ENCODE peak calls at places on chromosomes 13 and 19, in five cellular contexts. Y is A549, P is Peyer's patch, H is uterus, E is esophagus muscularis mucosa. J is an unnamed sample.

GRCh38 chr13:112588490-112589297 is 741 bp upstream of the TUBGCP3 start:
- DNase-seq in Y (no peak), P (no peak), H (no peak), E (no peak), J (no peak)

GRCh38 chr13:112908342-112908741 is 60.7 kb upstream of the MCF2L start:
- DNase-seq in Y (no peak), P (no peak), H (no peak), E (no peak), J (no peak)

GRCh38 chr13:77330009-77330471 is 3.1 kb upstream of the MYCBP2 start:
- DNase-seq in Y (no peak), P (no peak), H (no peak), E (no peak), J (no peak)

GRCh38 chr19:1944088-1944915 is 3.3 kb downstream of the CSNK1G2 start:
- DNase-seq in Y (no peak), P (no peak), H (no peak), E (no peak), J (no peak)

GRCh38 chr19:13974073-13974472 is 21.8 kb downstream of the DCAF15 start:
- DNase-seq in Y (peak), P (peak), H (no peak), E (no peak), J (no peak)

GRCh38 chr19:51664131-51664530 is 17.5 kb upstream of the SIGLEC14 start:
- DNase-seq in Y (no peak), P (no peak), H (no peak), E (no peak), J (no peak)

GRCh38 chr13:93767917-93768422 is 541.4 kb downstream of the GPC6 start:
- DNase-seq in Y (peak), P (no peak), H (no peak), E (no peak), J (no peak)

GRCh38 chr19:29810504-29810871 is 1.3 kb upstream of the CCNE1 start:
- DNase-seq in Y (peak), P (no peak), H (no peak), E (no peak), J (peak)

GRCh38 chr13:111460548-111461444 is 140.4 kb downstream of the TEX29 start:
- DNase-seq in Y (peak), P (peak), H (peak), E (no peak), J (no peak)

GRCh38 chr13:96089749-96090239 is at the start of gene HS6ST3:
- DNase-seq in Y (peak), P (no peak), H (peak), E (no peak), J (peak)

GRCh38 chr19:49344516-49345423 is 9.6 kb downstream of the CD37 start:
- DNase-seq in Y (no peak), P (peak), H (no peak), E (no peak), J (no peak)

GRCh38 chr13:29850213-29850898 is at the start of gene UBL3:
- DNase-seq in Y (peak), P (peak), H (peak), E (peak), J (peak)
- TF ChIP-seq POLR2A in Y (peak), P (peak), H (peak), E (peak), J (peak)

DNA sequence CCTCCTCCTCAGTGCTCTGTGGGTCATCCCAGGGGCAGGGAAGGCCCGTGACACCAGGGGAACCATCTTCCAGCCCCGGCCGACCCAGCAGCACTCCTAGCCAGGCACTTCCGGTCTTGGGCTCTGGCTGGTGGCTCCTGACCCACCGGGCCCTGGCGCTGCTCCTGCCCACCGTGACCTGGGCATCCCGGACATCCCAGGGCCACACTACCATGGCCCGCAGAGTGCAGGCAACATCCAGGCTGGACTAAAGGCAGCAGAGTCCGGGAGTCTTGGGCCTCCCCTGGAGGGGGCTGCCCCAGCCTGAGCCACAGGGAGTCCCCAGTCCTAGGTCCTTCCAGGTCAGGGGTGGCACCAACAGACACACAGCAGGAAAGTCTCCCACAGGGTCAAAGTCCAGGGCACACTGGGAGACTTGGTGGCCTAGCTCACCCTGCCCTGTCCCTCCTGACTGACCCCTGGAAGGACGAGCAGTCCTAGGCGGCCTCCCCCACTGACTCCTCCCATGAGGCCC is 10.8 kb downstream of the LSM4 start:
- DNase-seq in Y (no peak), P (peak), H (no peak), E (no peak), J (no peak)
- TF ChIP-seq CTCF in Y (no peak), P (no peak), H (no peak), E (no peak), J (no peak)

GRCh38 chr19:6740589-6741348 is 1.3 kb downstream of the TRIP10 start:
- DNase-seq in Y (peak), P (peak), H (peak), E (no peak), J (peak)
- TF ChIP-seq POLR2A in Y (no peak), P (no peak), H (no peak), E (no peak), J (no peak)

GRCh38 chr13:41059896-41060722 is 1.2 kb upstream of the WBP4 start:
- DNase-seq in Y (peak), P (peak), H (peak), E (peak), J (peak)
- TF ChIP-seq CTCF in Y (no peak), P (no peak), H (peak), E (peak), J (peak)

GRCh38 chr19:45782162-45782623 is at the start of gene DMPK:
- DNase-seq in Y (no peak), P (peak), H (peak), E (no peak), J (peak)

GRCh38 chr19:45782820-45783785 is 813 bp upstream of the DMPK start:
- DNase-seq in Y (peak), P (peak), H (peak), E (no peak), J (peak)

GRCh38 chr19:45780448-45781281 is 1.6 kb downstream of the DMPK start:
- DNase-seq in Y (no peak), P (peak), H (peak), E (no peak), J (no peak)

GRCh38 chr19:45780146-45780447 is 2.2 kb downstream of the DMPK start:
- DNase-seq in Y (no peak), P (peak), H (no peak), E (no peak), J (peak)

GRCh38 chr19:45781282-45782161 is 768 bp downstream of the DMPK start:
- DNase-seq in Y (peak), P (peak), H (no peak), E (no peak), J (peak)
- TF ChIP-seq POLR2A in Y (no peak), P (no peak), H (no peak), E (no peak), J (no peak)